ENCODE peak calls at places on chromosome 5, in four cellular contexts. One of them, this sample, is unnamed.

GRCh38 chr5:142183561-142183960 is 75.0 kb downstream of the NDFIP1 start:
- DNase-seq in GM12878: no peak
- DNase-seq in thyroid gland: no peak
- DNase-seq in tibial nerve: no peak
- DNase-seq in this sample: no peak

GRCh38 chr5:31186672-31187267 is 6.7 kb upstream of the CDH6 start:
- DNase-seq in tibial nerve: no peak
- DNase-seq in thyroid gland: no peak
- DNase-seq in GM12878: no peak
- DNase-seq in this sample: no peak

GRCh38 chr5:137858223-137858916 is 9.3 kb upstream of the MYOT start:
- DNase-seq in thyroid gland: no peak
- DNase-seq in tibial nerve: no peak
- DNase-seq in GM12878: peak
- DNase-seq in this sample: no peak

GRCh38 chr5:135230326-135230925 is 168.6 kb downstream of the MACROH2A1 start:
- DNase-seq in GM12878: no peak
- DNase-seq in thyroid gland: peak
- DNase-seq in tibial nerve: peak
- DNase-seq in this sample: peak

GRCh38 chr5:59542841-59543825 is 350.4 kb downstream of the PDE4D start:
- DNase-seq in GM12878: no peak
- DNase-seq in thyroid gland: peak
- DNase-seq in tibial nerve: peak
- DNase-seq in this sample: peak

GRCh38 chr5:138033275-138033808 is 463 bp upstream of the FAM13B start:
- DNase-seq in thyroid gland: no peak
- DNase-seq in tibial nerve: peak
- DNase-seq in GM12878: no peak
- DNase-seq in this sample: no peak

GRCh38 chr5:77774981-77775772 is 962 bp downstream of the TBCA start:
- DNase-seq in tibial nerve: no peak
- DNase-seq in GM12878: no peak
- DNase-seq in thyroid gland: no peak
- DNase-seq in this sample: peak

GRCh38 chr5:146337928-146338327 is 711 bp upstream of the POU4F3 start:
- DNase-seq in thyroid gland: no peak
- DNase-seq in GM12878: no peak
- DNase-seq in tibial nerve: no peak
- DNase-seq in this sample: no peak

GRCh38 chr5:27315541-27316282 is 277.3 kb upstream of the CDH9 start:
- DNase-seq in GM12878: no peak
- DNase-seq in tibial nerve: no peak
- DNase-seq in thyroid gland: no peak
- DNase-seq in this sample: no peak

GRCh38 chr5:149452007-149452664 is 73.0 kb upstream of the IL17B start:
- DNase-seq in GM12878: no peak
- DNase-seq in thyroid gland: no peak
- DNase-seq in tibial nerve: no peak
- DNase-seq in this sample: no peak

GRCh38 chr5:180026320-180026719 is 45.2 kb downstream of the RNF130 start:
- DNase-seq in thyroid gland: peak
- DNase-seq in tibial nerve: no peak
- DNase-seq in GM12878: no peak
- DNase-seq in this sample: peak

GRCh38 chr5:2670856-2671404 is 80.5 kb downstream of the IRX2 start:
- DNase-seq in thyroid gland: no peak
- DNase-seq in GM12878: no peak
- DNase-seq in tibial nerve: no peak
- DNase-seq in this sample: no peak

GRCh38 chr5:71528206-71528605 is 58.9 kb upstream of the MCCC2 start:
- DNase-seq in tibial nerve: no peak
- DNase-seq in thyroid gland: no peak
- DNase-seq in GM12878: no peak
- DNase-seq in this sample: no peak

GRCh38 chr5:1510631-1511030 is 13.1 kb downstream of the LPCAT1 start:
- DNase-seq in tibial nerve: no peak
- DNase-seq in thyroid gland: no peak
- DNase-seq in GM12878: no peak
- DNase-seq in this sample: no peak

GRCh38 chr5:61450880-61451279 is 118.8 kb downstream of the ZSWIM6 start:
- DNase-seq in tibial nerve: no peak
- DNase-seq in thyroid gland: peak
- DNase-seq in GM12878: no peak
- DNase-seq in this sample: peak

GRCh38 chr5:88827997-88828396 is 55.0 kb downstream of the MEF2C start:
- DNase-seq in tibial nerve: no peak
- DNase-seq in GM12878: no peak
- DNase-seq in thyroid gland: no peak
- DNase-seq in this sample: no peak

GRCh38 chr5:54832846-54833245 is 152.5 kb downstream of the ESM1 start:
- DNase-seq in tibial nerve: no peak
- DNase-seq in GM12878: no peak
- DNase-seq in thyroid gland: no peak
- DNase-seq in this sample: no peak

GRCh38 chr5:8908055-8908683 is 637.7 kb downstream of the SEMA5A start:
- DNase-seq in thyroid gland: peak
- DNase-seq in tibial nerve: no peak
- DNase-seq in GM12878: no peak
- DNase-seq in this sample: no peak

GRCh38 chr5:144092510-144092909 is 77.9 kb downstream of the YIPF5 start:
- DNase-seq in thyroid gland: no peak
- DNase-seq in GM12878: no peak
- DNase-seq in tibial nerve: no peak
- DNase-seq in this sample: no peak

GRCh38 chr5:169411016-169411788 is 110.3 kb upstream of the SLIT3 start:
- DNase-seq in thyroid gland: no peak
- DNase-seq in GM12878: no peak
- DNase-seq in tibial nerve: no peak
- DNase-seq in this sample: no peak

GRCh38 chr5:891837-892389 is 688 bp downstream of the BRD9 start:
- DNase-seq in GM12878: no peak
- DNase-seq in tibial nerve: no peak
- DNase-seq in thyroid gland: peak
- DNase-seq in this sample: no peak

GRCh38 chr5:132223861-132224260 is 3.8 kb downstream of the P4HA2 start:
- DNase-seq in thyroid gland: no peak
- DNase-seq in tibial nerve: no peak
- DNase-seq in GM12878: no peak
- DNase-seq in this sample: no peak

GRCh38 chr5:132489871-132490483 is 596 bp downstream of the IRF1 start:
- DNase-seq in GM12878: no peak
- DNase-seq in thyroid gland: peak
- DNase-seq in tibial nerve: peak
- DNase-seq in this sample: peak

GRCh38 chr5:145718956-145719355 is 116.2 kb downstream of the PRELID2 start:
- DNase-seq in thyroid gland: no peak
- DNase-seq in tibial nerve: no peak
- DNase-seq in GM12878: no peak
- DNase-seq in this sample: no peak

GRCh38 chr5:178434016-178434761 is 156.0 kb downstream of the COL23A1 start:
- DNase-seq in thyroid gland: no peak
- DNase-seq in tibial nerve: no peak
- DNase-seq in GM12878: no peak
- DNase-seq in this sample: no peak

GRCh38 chr5:138441221-138441620 is 2.4 kb downstream of the REEP2 start:
- DNase-seq in GM12878: no peak
- DNase-seq in tibial nerve: no peak
- DNase-seq in thyroid gland: no peak
- DNase-seq in this sample: no peak

GRCh38 chr5:139404484-139404840 is 573 bp upstream of the SPATA24 start:
- DNase-seq in thyroid gland: no peak
- DNase-seq in tibial nerve: no peak
- DNase-seq in GM12878: no peak
- DNase-seq in this sample: no peak

GRCh38 chr5:80912479-80912878 is 47.7 kb upstream of the RASGRF2 start:
- DNase-seq in tibial nerve: no peak
- DNase-seq in thyroid gland: no peak
- DNase-seq in GM12878: no peak
- DNase-seq in this sample: no peak

GRCh38 chr5:68562308-68562707 is 346.8 kb downstream of the PIK3R1 start:
- DNase-seq in GM12878: no peak
- DNase-seq in thyroid gland: peak
- DNase-seq in tibial nerve: peak
- DNase-seq in this sample: no peak

GRCh38 chr5:138463335-138464017 is 1.8 kb upstream of the EGR1 start:
- DNase-seq in thyroid gland: peak
- DNase-seq in tibial nerve: peak
- DNase-seq in GM12878: no peak
- DNase-seq in this sample: no peak

GRCh38 chr5:6736524-6737042 is 23.4 kb downstream of the TENT4A start:
- DNase-seq in thyroid gland: no peak
- DNase-seq in tibial nerve: no peak
- DNase-seq in GM12878: no peak
- DNase-seq in this sample: no peak

GRCh38 chr5:96180684-96181083 is 219.0 kb upstream of the ELL2 start:
- DNase-seq in thyroid gland: no peak
- DNase-seq in GM12878: no peak
- DNase-seq in tibial nerve: no peak
- DNase-seq in this sample: no peak
- TF ChIP-seq POLR2A in thyroid gland: no peak
- TF ChIP-seq POLR2A in GM12878: no peak
- TF ChIP-seq POLR2A in tibial nerve: no peak
- TF ChIP-seq POLR2A in this sample: no peak

DNA sequence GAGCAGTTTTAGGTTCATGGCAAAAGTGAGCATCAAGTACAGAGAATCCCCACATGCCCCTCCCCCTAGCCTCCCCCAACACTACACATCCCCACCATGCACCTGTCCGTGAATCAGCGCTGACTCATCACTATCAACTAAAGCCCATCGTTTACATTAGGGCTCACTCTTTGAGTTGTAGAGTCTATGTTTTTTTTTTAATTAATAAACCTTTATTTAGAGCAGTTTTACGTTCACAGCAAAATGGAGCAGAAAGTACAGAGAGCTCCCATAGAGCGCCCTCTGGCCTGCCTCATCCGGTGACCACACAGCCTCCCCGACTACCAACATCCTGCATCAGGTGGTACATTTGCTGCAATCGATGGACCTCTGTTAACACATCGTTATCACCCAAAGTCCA is 47.9 kb upstream of the UNC5A start:
- DNase-seq in thyroid gland: no peak
- DNase-seq in tibial nerve: no peak
- DNase-seq in GM12878: no peak
- DNase-seq in this sample: no peak
- TF ChIP-seq CTCF in thyroid gland: no peak
- TF ChIP-seq CTCF in tibial nerve: no peak
- TF ChIP-seq CTCF in GM12878: no peak
- TF ChIP-seq CTCF in this sample: no peak

DNA sequence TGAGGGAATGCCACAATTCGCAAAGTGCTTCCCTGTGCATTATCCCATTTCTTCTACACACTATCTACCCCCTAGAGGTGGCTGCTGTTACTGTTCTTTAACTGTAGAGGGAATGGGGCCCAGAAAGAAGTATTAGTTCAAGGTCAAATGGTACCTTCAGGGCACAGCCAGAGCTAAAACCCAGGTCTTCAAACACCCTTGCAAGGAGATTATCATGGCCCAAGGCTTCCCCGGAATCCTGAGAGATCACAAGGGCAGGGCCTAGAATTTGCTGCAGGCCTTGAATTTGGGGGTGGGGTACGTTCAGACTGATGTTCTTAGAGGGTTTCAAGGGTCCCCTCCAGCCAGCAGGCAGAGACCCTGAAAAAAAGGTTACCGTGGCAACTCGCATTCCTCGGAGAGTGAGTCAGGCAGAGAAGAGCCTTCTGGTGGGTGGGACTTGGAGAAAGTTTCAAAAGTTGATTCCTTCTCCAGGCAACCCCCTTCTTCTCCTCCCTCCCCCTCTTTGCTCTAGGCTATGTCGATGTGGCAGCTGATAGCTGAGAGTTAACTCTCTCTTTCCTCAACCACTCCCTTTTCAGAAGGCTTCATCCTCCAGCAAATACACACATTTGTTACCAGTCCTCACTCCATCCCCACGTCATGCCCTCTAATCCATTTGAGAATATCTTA is 1.9 kb downstream of the SPARC start:
- DNase-seq in GM12878: no peak
- DNase-seq in thyroid gland: peak
- DNase-seq in tibial nerve: peak
- DNase-seq in this sample: peak
- TF ChIP-seq POLR2A in GM12878: no peak
- TF ChIP-seq POLR2A in thyroid gland: no peak
- TF ChIP-seq POLR2A in tibial nerve: peak
- TF ChIP-seq POLR2A in this sample: peak

GRCh38 chr5:115930630-115931337 is 31.5 kb upstream of the LVRN start:
- DNase-seq in thyroid gland: no peak
- DNase-seq in tibial nerve: no peak
- DNase-seq in GM12878: no peak
- DNase-seq in this sample: no peak
- TF ChIP-seq CTCF in thyroid gland: no peak
- TF ChIP-seq CTCF in tibial nerve: no peak
- TF ChIP-seq CTCF in GM12878: no peak
- TF ChIP-seq CTCF in this sample: no peak

GRCh38 chr5:104598285-104598684 is 1035.7 kb upstream of the NUDT12 start:
- DNase-seq in tibial nerve: no peak
- DNase-seq in thyroid gland: no peak
- DNase-seq in GM12878: no peak
- DNase-seq in this sample: no peak
- TF ChIP-seq POLR2A in tibial nerve: no peak
- TF ChIP-seq POLR2A in thyroid gland: no peak
- TF ChIP-seq POLR2A in GM12878: no peak
- TF ChIP-seq POLR2A in this sample: no peak

DNA sequence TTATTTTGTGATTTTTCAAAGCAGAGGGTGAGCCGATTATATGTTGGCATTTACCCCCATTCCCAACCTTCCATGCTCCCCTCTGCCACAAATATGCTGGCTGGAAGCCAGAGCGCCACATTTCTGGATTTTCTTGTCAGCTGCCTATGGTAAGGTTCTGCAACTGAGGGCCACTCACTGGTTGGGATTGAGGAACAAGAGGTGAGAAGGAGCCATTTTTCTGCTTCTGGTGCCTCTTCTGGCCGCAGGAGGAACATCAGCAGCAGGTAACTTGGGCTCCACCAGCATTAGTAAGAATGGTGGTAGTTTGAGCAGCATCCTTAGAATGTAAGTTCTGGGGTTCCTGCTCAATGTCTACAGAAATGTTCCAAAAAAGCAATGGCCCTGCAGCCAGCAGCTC is 159.5 kb upstream of the MAST4 start:
- DNase-seq in GM12878: no peak
- DNase-seq in thyroid gland: no peak
- DNase-seq in tibial nerve: no peak
- DNase-seq in this sample: no peak
- TF ChIP-seq CTCF in GM12878: peak
- TF ChIP-seq CTCF in thyroid gland: no peak
- TF ChIP-seq CTCF in tibial nerve: no peak
- TF ChIP-seq CTCF in this sample: no peak

This sample was measured in gastrocnemius medialis.